ENCODE peak calls at places on chromosomes 11 and 22, in four cellular contexts. C, F, U and M are unnamed samples.

GRCh38 chr11:72683782-72684200 is 9.6 kb upstream of the PDE2A start:
- DNase-seq in U (peak), F (no peak), C (peak), M (peak)

GRCh38 chr11:29166306-29166705 is 850.5 kb downstream of the KCNA4 start:
- DNase-seq in C (no peak), U (no peak), F (no peak), M (no peak)

GRCh38 chr22:38881464-38881871 is 9.5 kb upstream of the CBX6 start:
- DNase-seq in U (no peak), C (no peak), F (no peak), M (no peak)

GRCh38 chr22:25961699-25962098 is 207.6 kb upstream of the SEZ6L start:
- DNase-seq in U (no peak), C (no peak), F (peak), M (no peak)

GRCh38 chr22:18044548-18045271 is 20.3 kb upstream of the MICAL3 start:
- DNase-seq in F (no peak), C (no peak), U (peak), M (no peak)

GRCh38 chr22:28741758-28742561 is at the start of the genes CHEK2 and HSCB:
- DNase-seq in C (peak), U (peak), F (peak), M (peak)

GRCh38 chr22:24996420-24996952 is 44.0 kb downstream of the KIAA1671 start:
- DNase-seq in C (peak), U (no peak), F (no peak), M (no peak)

GRCh38 chr22:48953103-48953720 is 874.5 kb downstream of the BRD1 start:
- DNase-seq in C (no peak), F (no peak), U (no peak), M (no peak)

GRCh38 chr11:67404515-67405195 is 772 bp downstream of the TBC1D10C start:
- DNase-seq in U (no peak), F (no peak), C (no peak), M (no peak)

GRCh38 chr11:112439614-112440013 is 179.0 kb upstream of the PLET1 start:
- DNase-seq in F (no peak), U (no peak), C (no peak), M (no peak)

GRCh38 chr11:60169264-60169915 is 13.5 kb downstream of the MS4A6A start:
- DNase-seq in F (no peak), U (peak), C (peak), M (no peak)

GRCh38 chr22:36454916-36455570 is 26.4 kb downstream of the TXN2 start:
- DNase-seq in U (no peak), F (peak), C (peak), M (peak)

GRCh38 chr11:5591613-5592012 is 4.8 kb upstream of the TRIM6 start:
- DNase-seq in C (no peak), U (no peak), F (no peak), M (peak)

GRCh38 chr11:42524534-42525227 is 787.1 kb upstream of the API5 start:
- DNase-seq in U (peak), F (peak), C (peak), M (peak)

GRCh38 chr11:64146036-64146943 is 19.6 kb downstream of the MACROD1 start:
- DNase-seq in F (no peak), C (peak), U (peak), M (peak)

GRCh38 chr11:11148104-11148509 is 204.9 kb downstream of the CSNK2A3 start:
- DNase-seq in U (no peak), C (peak), F (no peak), M (no peak)

GRCh38 chr11:69449320-69450063 is 32.0 kb upstream of the LINC01488 start:
- DNase-seq in C (no peak), F (no peak), U (peak), M (peak)

GRCh38 chr11:104329043-104329442 is 165.1 kb upstream of the PDGFD start:
- DNase-seq in U (no peak), F (no peak), C (no peak), M (no peak)

GRCh38 chr11:104337273-104337672 is 173.3 kb upstream of the PDGFD start:
- DNase-seq in F (no peak), C (no peak), U (no peak), M (no peak)

GRCh38 chr11:104338186-104338585 is 174.2 kb upstream of the PDGFD start:
- DNase-seq in F (no peak), U (no peak), C (no peak), M (no peak)

GRCh38 chr11:104332110-104332509 is 168.2 kb upstream of the PDGFD start:
- DNase-seq in F (no peak), U (peak), C (peak), M (no peak)

GRCh38 chr11:104333977-104334376 is 170.0 kb upstream of the PDGFD start:
- DNase-seq in U (peak), F (no peak), C (peak), M (no peak)
- TF ChIP-seq CREM in U (no peak), F (no peak), C (no peak), M (no peak)

GRCh38 chr11:1776331-1776851 is 12.7 kb upstream of the CTSD start:
- DNase-seq in F (no peak), U (no peak), C (no peak), M (no peak)
- TF ChIP-seq CREM in F (no peak), U (no peak), C (no peak), M (no peak)

DNA sequence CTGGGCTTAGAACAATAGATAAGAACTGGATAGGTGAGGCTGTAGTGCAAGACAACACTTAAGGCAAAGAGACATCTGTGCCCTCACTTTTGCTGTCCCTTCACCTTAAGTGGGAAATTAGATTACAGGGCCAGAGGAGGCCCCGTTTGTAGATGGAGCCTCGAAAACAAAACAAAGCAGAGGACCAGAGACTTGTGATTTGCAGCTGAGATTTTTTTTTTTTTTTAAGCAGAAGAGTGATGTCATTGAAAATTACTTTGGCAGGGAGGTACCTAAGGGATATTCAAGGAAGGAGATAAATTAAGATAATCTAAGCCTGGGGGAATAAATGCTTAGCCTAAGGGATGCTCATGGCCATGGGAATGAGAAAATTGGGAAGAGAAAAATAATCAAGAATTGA is 31.4 kb downstream of the ZC3H12C start:
- DNase-seq in C (no peak), U (no peak), F (no peak), M (no peak)
- TF ChIP-seq CREM in C (no peak), U (no peak), F (no peak), M (no peak)

DNA sequence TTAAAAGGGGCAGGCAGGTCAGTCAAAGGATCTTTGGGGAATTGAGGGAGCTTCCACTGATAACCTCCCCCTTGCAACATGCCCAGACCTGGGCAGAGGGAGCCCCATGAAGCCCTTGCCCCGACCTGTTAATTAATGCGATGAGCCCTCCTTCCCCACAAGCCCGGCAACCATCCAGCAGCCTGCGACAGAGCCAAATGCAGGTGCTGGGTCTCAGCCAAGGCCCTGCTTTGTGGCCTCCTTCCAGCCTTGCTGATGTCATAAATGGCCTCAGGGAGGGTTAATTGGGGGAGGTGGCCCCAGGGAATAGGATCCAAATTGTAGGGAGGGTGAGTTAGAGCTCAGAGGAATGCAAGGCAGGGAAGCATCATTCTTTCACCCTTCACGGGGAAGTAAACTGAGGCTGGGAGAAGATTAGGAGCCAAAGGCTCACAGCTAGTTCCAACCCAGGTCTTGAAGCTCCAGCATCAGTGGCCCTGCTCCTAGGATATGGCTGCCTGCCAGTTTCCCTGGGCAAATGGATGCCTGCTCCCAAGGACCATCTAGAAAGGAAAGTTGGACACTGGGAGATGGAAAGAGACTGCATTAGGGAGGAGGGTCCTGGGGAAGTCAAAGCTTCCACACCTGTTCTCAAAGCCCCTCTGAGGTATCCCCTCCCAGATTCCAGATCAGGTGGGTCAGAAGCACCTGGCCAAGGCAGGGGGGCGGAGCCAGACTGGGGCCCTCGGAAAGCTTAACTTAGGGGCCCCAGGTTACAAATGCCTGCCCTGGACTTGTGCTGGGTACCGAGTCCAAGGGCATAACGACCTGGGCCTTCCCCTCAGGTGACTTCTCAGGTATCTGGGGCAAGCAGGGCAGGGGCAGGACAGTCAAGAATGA is 34.1 kb downstream of the LMO1 start:
- DNase-seq in F (no peak), C (no peak), U (no peak), M (no peak)
- TF ChIP-seq CREM in F (no peak), C (no peak), U (no peak), M (no peak)